ENCODE peak calls at places on chromosome 13, in nine cellular contexts. One of them, this sample, is unnamed.

GRCh38 chr13:97879646-97880297 is 73.7 kb upstream of the IPO5 start:
- DNase-seq in H1: no peak
- DNase-seq in A549: peak
- DNase-seq in SK-N-SH: no peak
- DNase-seq in tibial nerve: no peak
- DNase-seq in transverse colon: no peak
- DNase-seq in upper lobe of left lung: no peak
- DNase-seq in ovary: no peak
- DNase-seq in stomach: no peak
- DNase-seq in this sample: no peak

GRCh38 chr13:113239357-113239756 is 29.9 kb downstream of the CUL4A start:
- DNase-seq in A549: no peak
- DNase-seq in upper lobe of left lung: no peak
- DNase-seq in SK-N-SH: no peak
- DNase-seq in tibial nerve: no peak
- DNase-seq in ovary: no peak
- DNase-seq in transverse colon: no peak
- DNase-seq in stomach: no peak
- DNase-seq in H1: no peak
- DNase-seq in this sample: no peak

GRCh38 chr13:76474356-76474755 is 411.8 kb downstream of the KCTD12 start:
- DNase-seq in upper lobe of left lung: no peak
- DNase-seq in H1: no peak
- DNase-seq in ovary: no peak
- DNase-seq in SK-N-SH: no peak
- DNase-seq in tibial nerve: no peak
- DNase-seq in stomach: no peak
- DNase-seq in transverse colon: no peak
- DNase-seq in A549: no peak
- DNase-seq in this sample: no peak

GRCh38 chr13:48875071-48875470 is 100.6 kb upstream of the FNDC3A start:
- DNase-seq in upper lobe of left lung: no peak
- DNase-seq in H1: no peak
- DNase-seq in tibial nerve: no peak
- DNase-seq in ovary: no peak
- DNase-seq in SK-N-SH: no peak
- DNase-seq in transverse colon: no peak
- DNase-seq in A549: no peak
- DNase-seq in stomach: no peak
- DNase-seq in this sample: no peak

GRCh38 chr13:101706651-101707050 is 254.2 kb downstream of the ITGBL1 start:
- DNase-seq in SK-N-SH: no peak
- DNase-seq in transverse colon: peak
- DNase-seq in H1: no peak
- DNase-seq in ovary: no peak
- DNase-seq in A549: peak
- DNase-seq in stomach: no peak
- DNase-seq in tibial nerve: no peak
- DNase-seq in upper lobe of left lung: no peak
- DNase-seq in this sample: no peak

GRCh38 chr13:110615322-110616102 is at the start of gene NAXD:
- DNase-seq in tibial nerve: peak
- DNase-seq in ovary: peak
- DNase-seq in H1: peak
- DNase-seq in SK-N-SH: peak
- DNase-seq in stomach: peak
- DNase-seq in A549: peak
- DNase-seq in transverse colon: peak
- DNase-seq in upper lobe of left lung: peak
- DNase-seq in this sample: peak

GRCh38 chr13:26509491-26509890 is 48.0 kb upstream of the WASF3 start:
- DNase-seq in tibial nerve: no peak
- DNase-seq in transverse colon: no peak
- DNase-seq in upper lobe of left lung: no peak
- DNase-seq in SK-N-SH: no peak
- DNase-seq in A549: no peak
- DNase-seq in stomach: no peak
- DNase-seq in H1: no peak
- DNase-seq in ovary: no peak
- DNase-seq in this sample: peak

GRCh38 chr13:70448820-70449219 is 340.6 kb upstream of the KLHL1 start:
- DNase-seq in H1: no peak
- DNase-seq in upper lobe of left lung: no peak
- DNase-seq in stomach: no peak
- DNase-seq in ovary: no peak
- DNase-seq in tibial nerve: no peak
- DNase-seq in SK-N-SH: no peak
- DNase-seq in A549: no peak
- DNase-seq in transverse colon: no peak
- DNase-seq in this sample: no peak

GRCh38 chr13:111458001-111458531 is 137.6 kb downstream of the TEX29 start:
- DNase-seq in SK-N-SH: no peak
- DNase-seq in A549: no peak
- DNase-seq in transverse colon: no peak
- DNase-seq in tibial nerve: no peak
- DNase-seq in ovary: no peak
- DNase-seq in upper lobe of left lung: peak
- DNase-seq in H1: no peak
- DNase-seq in stomach: no peak
- DNase-seq in this sample: no peak

GRCh38 chr13:98954313-98954712 is 23.6 kb downstream of the DOCK9 start:
- DNase-seq in A549: no peak
- DNase-seq in tibial nerve: no peak
- DNase-seq in ovary: no peak
- DNase-seq in SK-N-SH: no peak
- DNase-seq in H1: no peak
- DNase-seq in upper lobe of left lung: no peak
- DNase-seq in stomach: no peak
- DNase-seq in transverse colon: no peak
- DNase-seq in this sample: no peak

GRCh38 chr13:106238690-106239089 is 296.8 kb downstream of the EFNB2 start:
- DNase-seq in transverse colon: no peak
- DNase-seq in ovary: no peak
- DNase-seq in upper lobe of left lung: no peak
- DNase-seq in stomach: no peak
- DNase-seq in SK-N-SH: no peak
- DNase-seq in A549: no peak
- DNase-seq in H1: no peak
- DNase-seq in tibial nerve: no peak
- DNase-seq in this sample: no peak

GRCh38 chr13:106232680-106233079 is 302.8 kb downstream of the EFNB2 start:
- DNase-seq in ovary: no peak
- DNase-seq in tibial nerve: no peak
- DNase-seq in SK-N-SH: no peak
- DNase-seq in H1: no peak
- DNase-seq in upper lobe of left lung: no peak
- DNase-seq in stomach: no peak
- DNase-seq in transverse colon: no peak
- DNase-seq in A549: no peak
- DNase-seq in this sample: no peak

GRCh38 chr13:106230450-106230849 is 305.0 kb downstream of the EFNB2 start:
- DNase-seq in transverse colon: no peak
- DNase-seq in ovary: no peak
- DNase-seq in SK-N-SH: no peak
- DNase-seq in A549: no peak
- DNase-seq in tibial nerve: no peak
- DNase-seq in H1: no peak
- DNase-seq in upper lobe of left lung: no peak
- DNase-seq in stomach: no peak
- DNase-seq in this sample: no peak

GRCh38 chr13:106233336-106233735 is 302.1 kb downstream of the EFNB2 start:
- DNase-seq in ovary: no peak
- DNase-seq in H1: no peak
- DNase-seq in upper lobe of left lung: no peak
- DNase-seq in transverse colon: no peak
- DNase-seq in stomach: no peak
- DNase-seq in tibial nerve: no peak
- DNase-seq in SK-N-SH: no peak
- DNase-seq in A549: no peak
- DNase-seq in this sample: no peak

DNA sequence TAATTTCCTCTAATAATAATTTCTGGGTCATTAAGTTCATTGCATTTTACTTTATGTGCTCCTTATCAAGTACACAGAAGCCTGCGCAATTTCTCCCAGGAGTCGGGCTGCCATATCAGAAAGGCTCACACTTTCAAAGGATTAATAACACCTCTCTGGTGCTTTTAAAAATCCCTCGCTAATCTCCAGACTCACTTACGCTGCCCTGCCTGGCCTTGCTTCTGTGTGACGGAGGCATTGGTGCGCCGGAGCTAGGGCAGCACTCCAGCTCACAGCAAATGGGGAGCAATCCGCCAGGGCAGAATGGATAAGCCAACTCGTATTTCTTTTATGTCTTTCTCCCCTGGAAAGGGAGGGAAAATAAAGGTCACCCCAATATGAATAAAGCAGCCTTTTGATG is 300.8 kb downstream of the EFNB2 start:
- DNase-seq in ovary: no peak
- DNase-seq in SK-N-SH: no peak
- DNase-seq in A549: no peak
- DNase-seq in stomach: peak
- DNase-seq in H1: no peak
- DNase-seq in transverse colon: no peak
- DNase-seq in upper lobe of left lung: peak
- DNase-seq in tibial nerve: no peak
- DNase-seq in this sample: no peak
- TF ChIP-seq EP300 in ovary: no peak
- TF ChIP-seq EP300 in SK-N-SH: no peak
- TF ChIP-seq EP300 in A549: no peak
- TF ChIP-seq EP300 in stomach: no peak
- TF ChIP-seq EP300 in H1: no peak
- TF ChIP-seq EP300 in transverse colon: no peak
- TF ChIP-seq EP300 in upper lobe of left lung: no peak
- TF ChIP-seq EP300 in tibial nerve: no peak
- TF ChIP-seq EP300 in this sample: no peak

DNA sequence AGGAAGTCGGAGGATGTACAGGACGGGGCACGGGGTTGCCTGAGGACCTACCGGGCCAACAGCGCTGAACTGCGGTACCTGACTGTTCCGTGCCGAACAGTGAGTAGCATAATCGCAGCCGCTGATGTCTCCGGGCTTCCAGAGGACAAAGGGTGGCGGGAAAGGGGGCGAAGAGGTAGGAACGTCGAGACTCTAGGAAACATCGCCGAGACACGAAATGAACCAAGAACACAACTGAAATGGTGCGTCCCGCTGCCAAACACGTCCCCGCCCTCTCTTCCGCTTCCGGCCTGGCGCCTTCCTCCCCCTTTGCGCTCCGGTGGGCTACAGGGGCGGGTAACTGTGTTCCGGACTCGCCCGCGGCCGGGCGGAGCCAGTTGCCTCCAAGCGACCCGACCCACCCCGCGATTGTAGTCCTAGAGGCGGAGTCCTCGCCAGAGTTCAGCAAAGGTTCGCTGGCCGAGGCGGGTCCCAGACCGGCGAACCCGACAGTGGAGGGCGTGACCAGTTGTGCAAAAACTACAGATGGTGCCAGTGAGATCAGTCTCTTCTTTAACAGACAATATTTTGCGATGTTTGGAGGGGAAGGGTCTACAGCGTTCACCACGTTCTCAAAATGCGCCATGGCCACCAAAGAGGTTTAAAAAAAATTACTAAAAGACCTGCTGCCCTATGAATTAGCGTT is at the start of gene MRPS31:
- DNase-seq in tibial nerve: peak
- DNase-seq in stomach: peak
- DNase-seq in ovary: peak
- DNase-seq in upper lobe of left lung: peak
- DNase-seq in A549: peak
- DNase-seq in H1: peak
- DNase-seq in SK-N-SH: peak
- DNase-seq in transverse colon: peak
- DNase-seq in this sample: peak
- TF ChIP-seq CTCF in tibial nerve: peak
- TF ChIP-seq CTCF in stomach: no peak
- TF ChIP-seq CTCF in ovary: no peak
- TF ChIP-seq CTCF in upper lobe of left lung: peak
- TF ChIP-seq CTCF in A549: no peak
- TF ChIP-seq CTCF in H1: no peak
- TF ChIP-seq CTCF in SK-N-SH: no peak
- TF ChIP-seq CTCF in transverse colon: no peak
- TF ChIP-seq CTCF in this sample: no peak

DNA sequence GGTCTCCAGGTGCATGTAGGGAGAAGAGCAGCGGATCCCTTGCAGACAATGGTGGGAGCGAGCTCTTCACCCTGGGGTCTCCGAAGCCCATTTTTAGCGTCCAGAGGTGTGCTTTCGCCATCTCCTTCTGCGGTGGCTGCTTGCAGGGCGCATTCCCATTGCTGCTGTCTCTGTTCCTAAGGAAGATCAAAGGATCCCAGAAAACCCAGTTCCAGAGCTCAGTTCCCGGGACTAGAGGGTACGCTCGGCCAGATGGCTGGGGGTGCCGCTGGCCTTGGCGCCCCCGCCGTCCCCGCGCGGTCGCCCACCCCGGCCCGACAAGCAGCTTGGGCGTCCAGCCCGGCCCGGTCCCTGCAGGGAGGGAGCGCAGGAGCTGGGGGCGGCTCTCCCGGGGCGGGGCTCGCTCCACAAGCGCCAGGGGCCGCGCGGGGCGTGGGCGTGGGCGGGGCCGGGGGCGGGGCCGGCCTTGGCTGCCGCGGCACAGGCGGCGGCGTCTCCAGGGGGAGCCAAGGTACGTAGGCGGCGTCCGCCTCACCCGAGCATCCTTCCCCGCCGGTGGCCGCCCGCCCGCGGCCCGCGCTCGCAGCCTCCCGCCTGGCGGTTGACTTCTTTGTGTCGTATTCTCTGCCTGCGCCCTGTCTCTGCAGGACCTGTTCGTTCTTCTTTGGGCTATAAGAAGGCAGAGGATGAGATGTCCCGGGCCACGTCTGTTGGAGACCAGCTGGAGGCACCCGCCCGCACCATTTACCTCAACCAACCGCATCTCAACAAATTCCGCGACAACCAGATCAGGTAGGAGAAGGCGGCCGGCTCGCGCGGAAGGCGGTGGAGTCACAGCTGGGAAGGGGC is 96.8 kb downstream of the ATP8A2 start:
- DNase-seq in A549: peak
- DNase-seq in tibial nerve: no peak
- DNase-seq in H1: no peak
- DNase-seq in ovary: no peak
- DNase-seq in SK-N-SH: peak
- DNase-seq in upper lobe of left lung: peak
- DNase-seq in stomach: no peak
- DNase-seq in transverse colon: no peak
- DNase-seq in this sample: no peak
- TF ChIP-seq EP300 in A549: no peak
- TF ChIP-seq EP300 in tibial nerve: no peak
- TF ChIP-seq EP300 in H1: no peak
- TF ChIP-seq EP300 in ovary: no peak
- TF ChIP-seq EP300 in SK-N-SH: no peak
- TF ChIP-seq EP300 in upper lobe of left lung: no peak
- TF ChIP-seq EP300 in stomach: no peak
- TF ChIP-seq EP300 in transverse colon: no peak
- TF ChIP-seq EP300 in this sample: no peak

DNA sequence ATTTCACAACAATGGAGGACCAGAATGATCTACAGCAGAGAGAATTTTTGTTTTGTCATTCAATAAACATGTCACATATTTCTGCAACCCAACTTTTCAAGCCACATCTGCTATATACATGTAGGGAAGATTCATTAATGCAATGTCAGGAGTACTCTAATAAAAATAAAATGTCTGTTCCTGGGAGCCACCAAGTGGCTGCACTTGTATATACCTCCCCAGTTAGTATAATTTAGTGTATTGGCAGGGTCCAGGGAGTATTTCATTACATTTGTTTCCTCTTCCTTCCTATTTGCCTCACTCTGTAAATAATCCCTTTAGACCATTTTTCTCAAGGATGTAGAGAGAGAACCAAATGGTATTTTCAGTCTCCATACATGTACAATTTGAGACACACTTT is 1169.0 kb downstream of the DIAPH3 start:
- DNase-seq in tibial nerve: no peak
- DNase-seq in ovary: no peak
- DNase-seq in SK-N-SH: no peak
- DNase-seq in stomach: no peak
- DNase-seq in A549: no peak
- DNase-seq in transverse colon: no peak
- DNase-seq in H1: no peak
- DNase-seq in upper lobe of left lung: no peak
- DNase-seq in this sample: no peak
- TF ChIP-seq CTCF in tibial nerve: no peak
- TF ChIP-seq CTCF in ovary: no peak
- TF ChIP-seq CTCF in SK-N-SH: peak
- TF ChIP-seq CTCF in stomach: no peak
- TF ChIP-seq CTCF in A549: no peak
- TF ChIP-seq CTCF in transverse colon: no peak
- TF ChIP-seq CTCF in H1: peak
- TF ChIP-seq CTCF in upper lobe of left lung: no peak
- TF ChIP-seq CTCF in this sample: no peak